ENCODE peak calls at places on chromosomes 3 and 15, in nine cellular contexts. G, F, C, V, N, J, U, O and B are unnamed samples. For H3K4me1, the result is how much of the 10 kb centered on the place peaks cover.

GRCh38 chr3:170418422-170419300 is at the start of gene CLDN11:
- DNase-seq in G (peak), F (peak), C (no peak), V (peak), N (no peak), J (no peak), U (peak), O (no peak), B (no peak)

GRCh38 chr15:75844629-75845390 is 1.6 kb downstream of the UBE2Q2 start:
- DNase-seq in G (no peak), F (peak), C (no peak), V (no peak), N (no peak), J (no peak), U (no peak), O (no peak), B (no peak)

GRCh38 chr3:156693166-156693565 is 18.8 kb downstream of the TIPARP start:
- DNase-seq in G (peak), F (peak), C (no peak), V (no peak), N (no peak), J (no peak), U (peak), O (no peak), B (no peak)

GRCh38 chr3:101879102-101879501 is 29.8 kb downstream of the NFKBIZ start:
- DNase-seq in G (peak), F (no peak), C (no peak), V (no peak), N (no peak), J (no peak), U (no peak), O (no peak), B (no peak)

GRCh38 chr3:39294446-39295183 is 14.8 kb upstream of the CX3CR1 start:
- DNase-seq in G (no peak), F (no peak), C (no peak), V (no peak), N (no peak), J (no peak), U (no peak), O (no peak), B (no peak)

GRCh38 chr15:85704720-85705119 is 90.0 kb downstream of the KLHL25 start:
- DNase-seq in G (no peak), F (peak), C (no peak), V (no peak), N (no peak), J (no peak), U (no peak), O (no peak), B (no peak)

GRCh38 chr3:136330900-136331299 is 80.8 kb downstream of the PCCB start:
- DNase-seq in G (no peak), F (no peak), C (no peak), V (no peak), N (no peak), J (no peak), U (no peak), O (no peak), B (no peak)

GRCh38 chr15:83112233-83112958 is 5.0 kb downstream of the TM6SF1 start:
- DNase-seq in G (no peak), F (no peak), C (no peak), V (no peak), N (no peak), J (no peak), U (peak), O (no peak), B (no peak)

GRCh38 chr15:60869851-60870250 is 359.3 kb downstream of the RORA start:
- DNase-seq in G (no peak), F (no peak), C (no peak), V (no peak), N (no peak), J (no peak), U (no peak), O (no peak), B (no peak)

GRCh38 chr15:81809543-81809942 is 236.3 kb downstream of the MEX3B start:
- DNase-seq in G (peak), F (peak), C (no peak), V (peak), N (peak), J (peak), U (peak), O (no peak), B (no peak)

GRCh38 chr15:82056900-82057825 is 11.3 kb upstream of the MEX3B start:
- DNase-seq in G (no peak), F (no peak), C (no peak), V (no peak), N (no peak), J (no peak), U (no peak), O (no peak), B (no peak)

GRCh38 chr3:53230789-53231188 is 25.0 kb downstream of the TKT start:
- DNase-seq in G (no peak), F (no peak), C (peak), V (peak), N (no peak), J (no peak), U (no peak), O (no peak), B (no peak)

GRCh38 chr3:60094392-60094947 is 1044.6 kb upstream of the CFAP20DC start:
- DNase-seq in G (no peak), F (no peak), C (no peak), V (no peak), N (no peak), J (no peak), U (no peak), O (no peak), B (no peak)

GRCh38 chr3:107753494-107753893 is 230.7 kb downstream of the BBX start:
- DNase-seq in G (peak), F (peak), C (no peak), V (peak), N (peak), J (peak), U (peak), O (peak), B (peak)

GRCh38 chr3:151226088-151226563 is 23.1 kb upstream of the GPR171 start:
- DNase-seq in G (peak), F (peak), C (no peak), V (no peak), N (peak), J (no peak), U (peak), O (no peak), B (no peak)

GRCh38 chr3:68057637-68058320 is 403.4 kb upstream of the SUCLG2 start:
- DNase-seq in G (no peak), F (no peak), C (no peak), V (no peak), N (no peak), J (no peak), U (no peak), O (no peak), B (no peak)

GRCh38 chr15:101827257-101827656 is 15.3 kb downstream of the OR4F15 start:
- DNase-seq in G (no peak), F (peak), C (no peak), V (no peak), N (no peak), J (no peak), U (peak), O (no peak), B (no peak)

GRCh38 chr3:71050521-71051258 is 532.8 kb downstream of the FOXP1 start:
- DNase-seq in G (peak), F (no peak), C (no peak), V (no peak), N (no peak), J (no peak), U (peak), O (no peak), B (no peak)

GRCh38 chr15:96330064-96330449 is 443 bp upstream of the NR2F2 start:
- DNase-seq in G (peak), F (peak), C (peak), V (no peak), N (peak), J (no peak), U (peak), O (peak), B (no peak)

GRCh38 chr3:183178833-183179549 is 16.5 kb upstream of the LAMP3 start:
- DNase-seq in G (peak), F (peak), C (peak), V (peak), N (peak), J (no peak), U (no peak), O (no peak), B (no peak)

GRCh38 chr3:41320953-41321641 is 121.8 kb downstream of the CTNNB1 start:
- DNase-seq in G (no peak), F (no peak), C (no peak), V (no peak), N (no peak), J (no peak), U (no peak), O (no peak), B (no peak)

GRCh38 chr15:67033521-67033920 is 31.9 kb upstream of the SMAD3 start:
- DNase-seq in G (no peak), F (no peak), C (no peak), V (peak), N (no peak), J (no peak), U (no peak), O (no peak), B (no peak)

GRCh38 chr15:63708141-63708772 is 111.1 kb downstream of the FBXL22 start:
- DNase-seq in G (no peak), F (peak), C (no peak), V (peak), N (no peak), J (peak), U (no peak), O (no peak), B (no peak)

GRCh38 chr3:151935451-151935850 is 62.0 kb downstream of the SUCNR1 start:
- DNase-seq in G (no peak), F (no peak), C (no peak), V (no peak), N (no peak), J (no peak), U (no peak), O (no peak), B (no peak)

GRCh38 chr3:152183473-152183872 is 85.3 kb upstream of the MBNL1 start:
- DNase-seq in G (peak), F (no peak), C (no peak), V (peak), N (peak), J (peak), U (peak), O (no peak), B (peak)

GRCh38 chr3:161559177-161559998 is 62.8 kb downstream of the OTOL1 start:
- DNase-seq in G (peak), F (peak), C (no peak), V (no peak), N (peak), J (peak), U (peak), O (no peak), B (peak)

GRCh38 chr3:37899711-37900306 is 38.1 kb downstream of the CTDSPL start:
- DNase-seq in G (no peak), F (no peak), C (no peak), V (no peak), N (no peak), J (no peak), U (no peak), O (no peak), B (no peak)

GRCh38 chr15:33994005-33994615 is 25.8 kb downstream of the CHRM5 start:
- DNase-seq in G (peak), F (peak), C (no peak), V (no peak), N (peak), J (peak), U (peak), O (no peak), B (peak)

GRCh38 chr3:42501681-42502428 is 588 bp upstream of the VIPR1 start:
- DNase-seq in G (peak), F (peak), C (peak), V (peak), N (peak), J (peak), U (peak), O (peak), B (no peak)

GRCh38 chr15:62211348-62211747 is 46.3 kb upstream of the C2CD4B start:
- DNase-seq in G (no peak), F (no peak), C (no peak), V (no peak), N (no peak), J (no peak), U (no peak), O (no peak), B (no peak)

GRCh38 chr3:142998439-142998838 is 2.9 kb upstream of the U2SURP start:
- DNase-seq in G (no peak), F (peak), C (no peak), V (no peak), N (no peak), J (no peak), U (peak), O (no peak), B (no peak)

GRCh38 chr3:105746226-105746996 is 122.4 kb downstream of the CBLB start:
- DNase-seq in G (no peak), F (no peak), C (no peak), V (no peak), N (peak), J (no peak), U (no peak), O (no peak), B (no peak)

GRCh38 chr3:78988324-78988723 is 779.5 kb downstream of the ROBO1 start:
- DNase-seq in G (peak), F (peak), C (no peak), V (peak), N (peak), J (no peak), U (peak), O (no peak), B (no peak)

GRCh38 chr15:65660927-65661326 is 39.2 kb downstream of the SLC24A1 start:
- DNase-seq in G (no peak), F (peak), C (no peak), V (no peak), N (no peak), J (no peak), U (peak), O (no peak), B (no peak)

GRCh38 chr3:129657261-129658046 is 51.0 kb upstream of the PLXND1 start:
- DNase-seq in G (no peak), F (peak), C (no peak), V (no peak), N (no peak), J (no peak), U (peak), O (no peak), B (no peak)
- H3K27ac ChIP-seq in G (peak), F (peak), C (no peak), V (no peak), N (peak), J (no peak), U (no peak), O (no peak), B (no peak)

DNA sequence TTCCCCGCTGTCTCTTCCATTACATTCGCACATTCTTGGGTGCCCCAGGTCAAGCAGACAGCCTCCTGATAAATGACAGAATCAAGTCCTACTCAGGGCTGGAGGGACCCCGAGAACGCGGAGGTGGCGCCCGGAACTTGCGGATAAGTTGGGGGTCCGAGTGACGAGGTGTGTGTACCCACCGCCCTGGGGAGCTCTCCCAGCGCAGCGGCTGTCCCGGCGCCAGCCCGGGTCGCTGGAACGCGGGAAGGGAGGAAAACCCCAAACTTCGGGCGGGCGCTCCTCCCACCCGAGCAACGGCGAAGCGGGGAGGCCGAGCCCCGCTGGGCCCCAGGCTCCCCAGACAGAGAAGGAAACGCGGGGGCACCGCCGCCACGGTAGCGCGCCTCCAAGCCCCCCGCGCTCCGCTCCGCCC is 550 bp downstream of the CLN6 start:
- DNase-seq in G (no peak), F (peak), C (peak), V (no peak), N (peak), J (peak), U (peak), O (no peak), B (no peak)
- H3K4me3 ChIP-seq in G (peak), F (peak), C (peak), V (peak), N (peak), J (peak), U (peak), O (peak), B (peak)

DNA sequence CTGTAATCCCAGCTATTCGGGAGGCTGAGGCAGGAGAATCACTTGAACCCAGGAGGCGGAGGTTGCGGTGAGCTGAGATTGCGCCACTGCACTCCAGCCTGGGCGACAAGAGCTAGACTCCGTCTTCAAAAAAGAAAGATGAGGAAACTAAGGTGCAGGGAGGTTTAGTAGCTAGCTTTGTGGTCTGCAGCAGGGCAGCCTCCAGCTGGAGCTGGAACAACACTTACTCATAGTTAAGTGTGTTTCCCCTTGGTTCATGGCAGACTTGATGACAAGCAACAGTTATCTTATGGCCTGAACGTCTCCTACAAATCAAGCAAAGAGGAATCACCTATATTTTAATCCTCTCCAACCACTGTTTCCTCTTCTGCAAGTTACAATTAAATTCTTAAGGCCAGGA is 12.6 kb downstream of the KAT2B start:
- DNase-seq in G (no peak), F (no peak), C (no peak), V (no peak), N (no peak), J (no peak), U (no peak), O (no peak), B (no peak)
- H3K4me1 ChIP-seq in G (under half), F (under half), C (half or more), V (under half), N (under half), J (half or more), U (under half), O (under half), B (under half)

DNA sequence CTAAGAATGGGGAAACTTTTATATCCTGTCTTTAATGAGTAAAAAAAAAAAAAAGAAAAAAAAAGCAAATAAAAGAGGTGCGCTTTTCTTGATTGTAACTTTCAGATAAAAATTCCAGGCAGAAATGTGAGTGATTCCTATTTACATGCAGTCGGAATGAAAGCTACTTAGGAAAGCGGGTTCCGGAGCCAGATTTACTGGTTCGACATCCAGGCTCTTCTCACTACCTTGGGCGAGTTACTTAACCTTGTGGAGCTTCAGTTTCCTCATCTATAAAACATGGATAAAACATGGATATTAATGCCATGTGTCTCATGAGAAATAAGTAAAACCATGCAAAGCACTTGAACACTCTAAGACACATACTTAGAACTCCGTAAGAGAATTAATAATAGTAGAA is 169.2 kb downstream of the TP63 start:
- DNase-seq in G (no peak), F (no peak), C (no peak), V (no peak), N (no peak), J (no peak), U (no peak), O (no peak), B (no peak)
- H3K27ac ChIP-seq in G (no peak), F (no peak), C (no peak), V (no peak), N (no peak), J (no peak), U (no peak), O (no peak), B (no peak)

GRCh38 chr15:39925112-39925830 is 5.2 kb upstream of the GPR176 start:
- DNase-seq in G (peak), F (peak), C (no peak), V (no peak), N (no peak), J (no peak), U (peak), O (no peak), B (no peak)
- H3K4me3 ChIP-seq in G (no peak), F (no peak), C (no peak), V (no peak), N (no peak), J (no peak), U (no peak), O (no peak), B (no peak)